ENCODE peak calls at places on chromosomes 6 and 20, in nine cellular contexts. I, J, Z, G, Y, D, P, H and E are unnamed samples.

GRCh38 chr6:27049863-27050781 is 197.4 kb upstream of the PRSS16 start:
- DNase-seq in I (no peak), J (no peak), Z (no peak), G (peak), Y (no peak), D (no peak), P (no peak), H (no peak), E (no peak)

GRCh38 chr6:5781966-5782556 is 224.7 kb downstream of the NRN1 start:
- DNase-seq in I (no peak), J (no peak), Z (no peak), G (no peak), Y (peak), D (no peak), P (no peak), H (no peak), E (no peak)

GRCh38 chr6:113591896-113592827 is 265.0 kb upstream of the MARCKS start:
- DNase-seq in I (no peak), J (no peak), Z (peak), G (peak), Y (no peak), D (no peak), P (no peak), H (peak), E (peak)

GRCh38 chr6:14072084-14072483 is 45.5 kb upstream of the CD83 start:
- DNase-seq in I (no peak), J (no peak), Z (no peak), G (peak), Y (no peak), D (no peak), P (no peak), H (no peak), E (no peak)

GRCh38 chr6:160000280-160000704 is 31.4 kb downstream of the IGF2R start:
- DNase-seq in I (no peak), J (no peak), Z (no peak), G (no peak), Y (no peak), D (no peak), P (no peak), H (no peak), E (no peak)

GRCh38 chr6:20661721-20662120 is 127.5 kb downstream of the CDKAL1 start:
- DNase-seq in I (no peak), J (no peak), Z (no peak), G (peak), Y (no peak), D (no peak), P (no peak), H (no peak), E (no peak)

GRCh38 chr6:14211596-14211961 is 94.0 kb downstream of the CD83 start:
- DNase-seq in I (peak), J (peak), Z (peak), G (peak), Y (peak), D (no peak), P (peak), H (peak), E (peak)

GRCh38 chr20:63937596-63937995 is 18.6 kb downstream of the UCKL1 start:
- DNase-seq in I (no peak), J (no peak), Z (no peak), G (no peak), Y (no peak), D (no peak), P (no peak), H (no peak), E (no peak)

GRCh38 chr20:20017852-20018245 is 687 bp downstream of the NAA20 start:
- DNase-seq in I (no peak), J (no peak), Z (no peak), G (peak), Y (no peak), D (no peak), P (no peak), H (no peak), E (no peak)

GRCh38 chr20:52524865-52525264 is 333.3 kb upstream of the ZFP64 start:
- DNase-seq in I (no peak), J (no peak), Z (no peak), G (no peak), Y (no peak), D (no peak), P (no peak), H (no peak), E (no peak)

GRCh38 chr6:42459888-42460287 is 8.2 kb upstream of the TRERF1 start:
- DNase-seq in I (no peak), J (no peak), Z (no peak), G (no peak), Y (no peak), D (no peak), P (no peak), H (no peak), E (no peak)

GRCh38 chr6:111759413-111759835 is 113.8 kb downstream of the FYN start:
- DNase-seq in I (no peak), J (no peak), Z (no peak), G (no peak), Y (no peak), D (no peak), P (no peak), H (no peak), E (no peak)

GRCh38 chr20:3751664-3752385 is 15.7 kb downstream of the ADISSP start:
- DNase-seq in I (peak), J (no peak), Z (peak), G (peak), Y (peak), D (peak), P (no peak), H (peak), E (peak)

GRCh38 chr6:3194535-3195376 is 32.7 kb downstream of the TUBB2B start:
- DNase-seq in I (no peak), J (peak), Z (no peak), G (no peak), Y (no peak), D (no peak), P (no peak), H (no peak), E (no peak)

GRCh38 chr6:144283781-144284473 is 1.2 kb upstream of the UTRN start:
- DNase-seq in I (no peak), J (no peak), Z (no peak), G (peak), Y (no peak), D (no peak), P (no peak), H (no peak), E (no peak)

GRCh38 chr6:40391086-40391485 is 196.1 kb downstream of the LRFN2 start:
- DNase-seq in I (no peak), J (no peak), Z (no peak), G (no peak), Y (no peak), D (peak), P (no peak), H (no peak), E (no peak)

GRCh38 chr6:35080016-35080680 is 61.0 kb downstream of the TCP11 start:
- DNase-seq in I (no peak), J (no peak), Z (peak), G (no peak), Y (peak), D (no peak), P (no peak), H (no peak), E (peak)

GRCh38 chr6:170289971-170290305 is 940 bp downstream of the DLL1 start:
- DNase-seq in I (peak), J (no peak), Z (no peak), G (peak), Y (no peak), D (no peak), P (no peak), H (no peak), E (no peak)

GRCh38 chr6:100134297-100134696 is 140.3 kb upstream of the MCHR2 start:
- DNase-seq in I (no peak), J (no peak), Z (no peak), G (no peak), Y (no peak), D (no peak), P (no peak), H (no peak), E (no peak)

GRCh38 chr6:13068558-13069210 is 259.7 kb downstream of the TBC1D7 start:
- DNase-seq in I (no peak), J (no peak), Z (no peak), G (no peak), Y (no peak), D (no peak), P (no peak), H (no peak), E (no peak)

GRCh38 chr6:52551483-52552277 is 25.2 kb downstream of the TRAM2 start:
- DNase-seq in I (peak), J (no peak), Z (peak), G (peak), Y (peak), D (no peak), P (no peak), H (peak), E (peak)

GRCh38 chr6:82616386-82617028 is 252.9 kb downstream of the TPBG start:
- DNase-seq in I (no peak), J (no peak), Z (no peak), G (peak), Y (no peak), D (no peak), P (no peak), H (no peak), E (no peak)

GRCh38 chr6:33241968-33242367 is 29.7 kb downstream of the VPS52 start:
- DNase-seq in I (no peak), J (no peak), Z (no peak), G (no peak), Y (no peak), D (no peak), P (no peak), H (no peak), E (no peak)

GRCh38 chr20:58850693-58851174 is at the start of gene GNAS-AS1:
- DNase-seq in I (peak), J (peak), Z (peak), G (peak), Y (peak), D (peak), P (no peak), H (peak), E (peak)

GRCh38 chr6:5671162-5671561 is 335.6 kb downstream of the NRN1 start:
- DNase-seq in I (no peak), J (no peak), Z (no peak), G (peak), Y (no peak), D (no peak), P (no peak), H (no peak), E (peak)

GRCh38 chr20:31937820-31938219 is 14.0 kb downstream of the PDRG1 start:
- DNase-seq in I (no peak), J (no peak), Z (no peak), G (no peak), Y (no peak), D (no peak), P (no peak), H (no peak), E (no peak)

GRCh38 chr6:88359530-88360202 is 193.5 kb upstream of the CNR1 start:
- DNase-seq in I (no peak), J (no peak), Z (no peak), G (no peak), Y (no peak), D (no peak), P (no peak), H (no peak), E (no peak)
- TF ChIP-seq CTCF in I (no peak), J (no peak), Z (no peak), G (no peak), Y (no peak), D (no peak), P (no peak), H (no peak), E (no peak)

DNA sequence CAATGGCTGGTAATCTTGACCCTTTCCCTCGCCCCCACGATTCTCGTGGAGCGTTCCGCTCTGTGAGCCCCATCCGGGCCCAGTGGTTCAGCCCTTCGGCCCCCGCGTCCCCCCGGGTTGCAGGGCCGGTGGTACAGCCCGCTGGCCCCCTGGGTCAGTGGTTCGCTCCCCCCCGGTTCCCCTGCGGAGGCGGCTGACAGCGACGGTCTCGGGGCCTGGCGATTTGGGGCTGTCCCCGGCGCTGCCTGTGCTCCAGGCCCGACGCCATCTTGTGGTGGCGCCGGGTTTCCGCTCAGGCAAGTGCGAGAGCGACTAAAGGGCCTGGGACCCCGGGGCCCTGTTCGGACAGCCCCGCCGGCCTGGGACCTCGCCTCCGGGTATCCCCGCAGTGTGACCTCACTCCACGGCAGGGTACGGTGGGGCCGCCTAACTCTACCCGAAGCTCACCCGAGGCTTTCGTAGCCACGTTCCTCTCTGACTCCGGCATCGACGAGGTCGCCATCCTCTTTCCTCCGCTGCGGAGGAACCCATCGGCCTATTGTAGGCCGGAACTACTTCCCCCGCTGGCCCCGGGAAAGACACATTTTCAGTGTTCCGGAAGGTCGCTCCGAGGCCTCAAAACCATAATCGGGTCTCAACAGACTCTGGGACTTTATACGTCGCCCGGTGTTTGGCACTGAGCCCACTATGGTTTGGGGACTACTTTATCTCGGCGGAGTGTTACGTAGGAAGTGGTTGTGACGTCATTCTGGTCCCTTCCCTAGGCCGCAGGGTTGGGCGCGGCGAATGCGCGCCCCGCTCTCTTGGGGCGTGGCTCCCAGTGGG is at the start of gene ZNF335:
- DNase-seq in I (peak), J (peak), Z (peak), G (peak), Y (peak), D (peak), P (peak), H (peak), E (peak)
- TF ChIP-seq CTCF in I (no peak), J (peak), Z (peak), G (peak), Y (peak), D (no peak), P (peak), H (no peak), E (peak)

GRCh38 chr20:38548356-38549083 is 32.5 kb upstream of the ADIG start:
- DNase-seq in I (no peak), J (no peak), Z (no peak), G (no peak), Y (no peak), D (no peak), P (no peak), H (no peak), E (no peak)

GRCh38 chr20:38547288-38547825 is 33.6 kb upstream of the ADIG start:
- DNase-seq in I (no peak), J (no peak), Z (no peak), G (no peak), Y (no peak), D (no peak), P (no peak), H (no peak), E (no peak)

GRCh38 chr20:38551056-38551626 is 29.9 kb upstream of the ADIG start:
- DNase-seq in I (no peak), J (no peak), Z (no peak), G (no peak), Y (no peak), D (no peak), P (no peak), H (no peak), E (no peak)

GRCh38 chr20:38545771-38546170 is 35.2 kb upstream of the ADIG start:
- DNase-seq in I (no peak), J (no peak), Z (no peak), G (no peak), Y (no peak), D (no peak), P (no peak), H (no peak), E (no peak)

DNA sequence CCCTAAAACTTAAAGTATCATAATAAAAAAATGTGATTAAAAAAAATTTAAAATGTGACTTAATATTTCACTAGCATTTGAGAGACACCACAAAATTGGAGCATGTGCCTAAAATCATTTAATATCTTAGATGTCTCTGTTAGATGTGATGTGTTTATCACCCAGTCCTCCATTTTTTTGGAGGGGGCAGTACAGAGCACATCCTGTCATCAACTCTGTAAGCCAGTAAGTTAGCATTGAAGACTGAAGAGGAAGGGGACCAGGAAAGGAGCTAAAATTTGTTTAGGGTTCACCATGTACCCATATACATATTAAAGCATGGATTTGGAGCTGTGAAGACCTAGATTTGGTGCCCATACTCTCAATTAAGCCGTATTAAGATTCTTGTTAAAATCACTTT is 30.7 kb upstream of the ADIG start:
- DNase-seq in I (no peak), J (no peak), Z (no peak), G (no peak), Y (no peak), D (no peak), P (no peak), H (no peak), E (no peak)
- TF ChIP-seq CTCF in I (no peak), J (no peak), Z (no peak), G (no peak), Y (no peak), D (no peak), P (no peak), H (no peak), E (no peak)

GRCh38 chr6:36245572-36246031 is 24.3 kb upstream of the PNPLA1 start:
- DNase-seq in I (no peak), J (no peak), Z (peak), G (no peak), Y (peak), D (no peak), P (no peak), H (peak), E (peak)
- TF ChIP-seq CTCF in I (no peak), J (no peak), Z (peak), G (peak), Y (no peak), D (no peak), P (no peak), H (peak), E (no peak)

GRCh38 chr6:79946242-79946641 is 1.1 kb downstream of the ELOVL4 start:
- DNase-seq in I (peak), J (no peak), Z (no peak), G (peak), Y (no peak), D (no peak), P (no peak), H (peak), E (no peak)
- TF ChIP-seq CTCF in I (peak), J (no peak), Z (no peak), G (peak), Y (no peak), D (no peak), P (no peak), H (peak), E (no peak)

GRCh38 chr6:124854338-124854922 is 107.8 kb upstream of the RNF217 start:
- DNase-seq in I (no peak), J (no peak), Z (no peak), G (no peak), Y (no peak), D (no peak), P (no peak), H (no peak), E (no peak)
- TF ChIP-seq CTCF in I (peak), J (no peak), Z (no peak), G (no peak), Y (no peak), D (no peak), P (no peak), H (peak), E (no peak)

DNA sequence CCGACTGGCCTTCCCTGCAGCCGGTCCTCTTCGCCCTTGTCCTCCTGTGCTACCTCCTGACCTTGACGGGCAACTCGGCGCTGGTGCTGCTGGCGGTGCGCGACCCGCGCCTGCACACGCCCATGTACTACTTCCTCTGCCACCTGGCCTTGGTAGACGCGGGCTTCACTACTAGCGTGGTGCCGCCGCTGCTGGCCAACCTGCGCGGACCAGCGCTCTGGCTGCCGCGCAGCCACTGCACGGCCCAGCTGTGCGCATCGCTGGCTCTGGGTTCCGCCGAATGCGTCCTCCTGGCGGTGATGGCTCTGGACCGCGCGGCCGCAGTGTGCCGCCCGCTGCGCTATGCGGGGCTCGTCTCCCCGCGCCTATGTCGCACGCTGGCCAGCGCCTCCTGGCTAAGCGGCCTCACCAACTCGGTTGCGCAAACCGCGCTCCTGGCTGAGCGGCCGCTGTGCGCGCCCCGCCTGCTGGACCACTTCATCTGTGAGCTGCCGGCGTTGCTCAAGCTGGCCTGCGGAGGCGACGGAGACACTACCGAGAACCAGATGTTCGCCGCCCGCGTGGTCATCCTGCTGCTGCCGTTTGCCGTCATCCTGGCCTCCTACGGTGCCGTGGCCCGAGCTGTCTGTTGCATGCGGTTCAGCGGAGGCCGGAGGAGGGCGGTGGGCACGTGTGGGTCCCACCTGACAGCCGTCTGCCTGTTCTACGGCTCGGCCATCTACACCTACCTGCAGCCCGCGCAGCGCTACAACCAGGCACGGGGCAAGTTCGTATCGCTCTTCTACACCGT is 6.1 kb downstream of the UBD start:
- DNase-seq in I (peak), J (peak), Z (peak), G (peak), Y (peak), D (peak), P (no peak), H (peak), E (peak)
- TF ChIP-seq CTCF in I (no peak), J (no peak), Z (no peak), G (no peak), Y (no peak), D (no peak), P (no peak), H (peak), E (peak)

GRCh38 chr20:34215711-34216381 is 25.4 kb upstream of the ASIP start:
- DNase-seq in I (peak), J (peak), Z (peak), G (peak), Y (peak), D (peak), P (no peak), H (peak), E (peak)
- TF ChIP-seq CTCF in I (no peak), J (no peak), Z (peak), G (no peak), Y (no peak), D (no peak), P (no peak), H (peak), E (peak)

GRCh38 chr6:55445648-55446204 is 118.5 kb downstream of the GFRAL start:
- DNase-seq in I (peak), J (no peak), Z (no peak), G (peak), Y (no peak), D (no peak), P (no peak), H (peak), E (no peak)
- TF ChIP-seq CTCF in I (peak), J (peak), Z (peak), G (peak), Y (no peak), D (no peak), P (peak), H (peak), E (peak)

GRCh38 chr20:10357061-10357708 is 76.8 kb downstream of the MKKS start:
- DNase-seq in I (no peak), J (no peak), Z (no peak), G (no peak), Y (no peak), D (no peak), P (no peak), H (no peak), E (no peak)
- TF ChIP-seq CTCF in I (no peak), J (no peak), Z (no peak), G (no peak), Y (no peak), D (no peak), P (no peak), H (no peak), E (no peak)